ENCODE peak calls at places on chromosomes 16 and 17, in eight cellular contexts. One of them, this sample, is unnamed.
A peak's percentile ranks its signal among the peaks of the same experiment; 100 is the strongest.

GRCh38 chr16:29663020-29663828 is at the start of gene SPN:
- DNase-seq in D721Med: no peak
- DNase-seq in bronchial epithelial cell: no peak
- DNase-seq in CD8-positive, alpha-beta T cell: peak; percentile 40
- DNase-seq in CD4-positive, alpha-beta T cell: no peak
- DNase-seq in mammary epithelial cell: no peak
- DNase-seq in breast epithelium: no peak
- DNase-seq in fibroblast of the aortic adventitia: no peak
- DNase-seq in this sample: no peak

GRCh38 chr16:57956924-57957323 is 14.0 kb downstream of the CNGB1 start:
- DNase-seq in D721Med: no peak
- DNase-seq in CD4-positive, alpha-beta T cell: no peak
- DNase-seq in CD8-positive, alpha-beta T cell: no peak
- DNase-seq in breast epithelium: no peak
- DNase-seq in bronchial epithelial cell: no peak
- DNase-seq in fibroblast of the aortic adventitia: no peak
- DNase-seq in mammary epithelial cell: no peak
- DNase-seq in this sample: no peak

GRCh38 chr17:50265212-50265611 is 9.1 kb upstream of the TMEM92 start:
- DNase-seq in fibroblast of the aortic adventitia: no peak
- DNase-seq in mammary epithelial cell: no peak
- DNase-seq in D721Med: no peak
- DNase-seq in CD4-positive, alpha-beta T cell: no peak
- DNase-seq in breast epithelium: peak; percentile 58
- DNase-seq in CD8-positive, alpha-beta T cell: no peak
- DNase-seq in bronchial epithelial cell: no peak
- DNase-seq in this sample: no peak

GRCh38 chr16:76931186-76931585 is 259.8 kb upstream of the MON1B start:
- DNase-seq in CD4-positive, alpha-beta T cell: no peak
- DNase-seq in bronchial epithelial cell: peak; percentile 8
- DNase-seq in CD8-positive, alpha-beta T cell: no peak
- DNase-seq in fibroblast of the aortic adventitia: peak; percentile 43
- DNase-seq in breast epithelium: no peak
- DNase-seq in mammary epithelial cell: no peak
- DNase-seq in D721Med: no peak
- DNase-seq in this sample: no peak

GRCh38 chr17:38907930-38908675 is 17.3 kb upstream of the LASP1NB start:
- DNase-seq in fibroblast of the aortic adventitia: no peak
- DNase-seq in D721Med: no peak
- DNase-seq in CD8-positive, alpha-beta T cell: no peak
- DNase-seq in CD4-positive, alpha-beta T cell: no peak
- DNase-seq in breast epithelium: no peak
- DNase-seq in bronchial epithelial cell: peak; percentile 8
- DNase-seq in mammary epithelial cell: no peak
- DNase-seq in this sample: no peak

GRCh38 chr17:63455417-63455816 is 9.3 kb upstream of the CYB561 start:
- DNase-seq in D721Med: no peak
- DNase-seq in breast epithelium: no peak
- DNase-seq in CD4-positive, alpha-beta T cell: no peak
- DNase-seq in fibroblast of the aortic adventitia: no peak
- DNase-seq in bronchial epithelial cell: no peak
- DNase-seq in CD8-positive, alpha-beta T cell: no peak
- DNase-seq in mammary epithelial cell: no peak
- DNase-seq in this sample: peak; percentile 29

GRCh38 chr17:62860962-62861873 is 53.1 kb upstream of the MARCHF10 start:
- DNase-seq in D721Med: no peak
- DNase-seq in CD8-positive, alpha-beta T cell: no peak
- DNase-seq in fibroblast of the aortic adventitia: no peak
- DNase-seq in bronchial epithelial cell: peak; percentile 71
- DNase-seq in mammary epithelial cell: no peak
- DNase-seq in CD4-positive, alpha-beta T cell: no peak
- DNase-seq in breast epithelium: no peak
- DNase-seq in this sample: no peak

GRCh38 chr16:8832383-8833100 is 34.9 kb downstream of the PMM2 start:
- DNase-seq in breast epithelium: no peak
- DNase-seq in bronchial epithelial cell: no peak
- DNase-seq in CD4-positive, alpha-beta T cell: no peak
- DNase-seq in CD8-positive, alpha-beta T cell: no peak
- DNase-seq in fibroblast of the aortic adventitia: no peak
- DNase-seq in D721Med: no peak
- DNase-seq in mammary epithelial cell: no peak
- DNase-seq in this sample: no peak

GRCh38 chr17:17511971-17512858 is 16.0 kb upstream of the RASD1 start:
- DNase-seq in breast epithelium: peak; percentile 82
- DNase-seq in D721Med: no peak
- DNase-seq in CD8-positive, alpha-beta T cell: no peak
- DNase-seq in fibroblast of the aortic adventitia: peak; percentile 93
- DNase-seq in CD4-positive, alpha-beta T cell: no peak
- DNase-seq in bronchial epithelial cell: peak; percentile 78
- DNase-seq in mammary epithelial cell: peak; percentile 85
- DNase-seq in this sample: peak; percentile 82

GRCh38 chr17:9298135-9298534 is 276.8 kb downstream of the NTN1 start:
- DNase-seq in mammary epithelial cell: no peak
- DNase-seq in fibroblast of the aortic adventitia: no peak
- DNase-seq in D721Med: no peak
- DNase-seq in breast epithelium: no peak
- DNase-seq in CD8-positive, alpha-beta T cell: no peak
- DNase-seq in CD4-positive, alpha-beta T cell: no peak
- DNase-seq in bronchial epithelial cell: no peak
- DNase-seq in this sample: no peak

GRCh38 chr17:55745258-55745657 is 5.6 kb upstream of the PCTP start:
- DNase-seq in CD4-positive, alpha-beta T cell: no peak
- DNase-seq in bronchial epithelial cell: no peak
- DNase-seq in mammary epithelial cell: no peak
- DNase-seq in D721Med: no peak
- DNase-seq in breast epithelium: no peak
- DNase-seq in CD8-positive, alpha-beta T cell: no peak
- DNase-seq in fibroblast of the aortic adventitia: no peak
- DNase-seq in this sample: no peak

GRCh38 chr17:82751571-82752370 is at the start of gene TBCD:
- DNase-seq in breast epithelium: peak; percentile 83
- DNase-seq in fibroblast of the aortic adventitia: peak; percentile 91
- DNase-seq in mammary epithelial cell: peak; percentile 89
- DNase-seq in CD8-positive, alpha-beta T cell: peak; percentile 74
- DNase-seq in D721Med: peak; percentile 78
- DNase-seq in CD4-positive, alpha-beta T cell: peak; percentile 92
- DNase-seq in bronchial epithelial cell: peak; percentile 48
- DNase-seq in this sample: peak; percentile 93

GRCh38 chr17:31490991-31491793 is 99.7 kb downstream of the RAB11FIP4 start:
- DNase-seq in bronchial epithelial cell: no peak
- DNase-seq in D721Med: no peak
- DNase-seq in mammary epithelial cell: no peak
- DNase-seq in breast epithelium: no peak
- DNase-seq in CD8-positive, alpha-beta T cell: no peak
- DNase-seq in fibroblast of the aortic adventitia: no peak
- DNase-seq in CD4-positive, alpha-beta T cell: no peak
- DNase-seq in this sample: no peak

GRCh38 chr17:81483085-81483861 is 29.3 kb downstream of the ACTG1 start:
- DNase-seq in bronchial epithelial cell: no peak
- DNase-seq in breast epithelium: no peak
- DNase-seq in CD8-positive, alpha-beta T cell: no peak
- DNase-seq in D721Med: no peak
- DNase-seq in mammary epithelial cell: no peak
- DNase-seq in fibroblast of the aortic adventitia: no peak
- DNase-seq in CD4-positive, alpha-beta T cell: no peak
- DNase-seq in this sample: peak; percentile 56

GRCh38 chr16:49700928-49701685 is 154.8 kb downstream of the ZNF423 start:
- DNase-seq in mammary epithelial cell: no peak
- DNase-seq in CD4-positive, alpha-beta T cell: no peak
- DNase-seq in bronchial epithelial cell: peak; percentile 17
- DNase-seq in breast epithelium: no peak
- DNase-seq in fibroblast of the aortic adventitia: no peak
- DNase-seq in D721Med: no peak
- DNase-seq in CD8-positive, alpha-beta T cell: no peak
- DNase-seq in this sample: no peak

GRCh38 chr17:47847341-47848197 is 3.4 kb downstream of the SP6 start:
- DNase-seq in D721Med: no peak
- DNase-seq in bronchial epithelial cell: no peak
- DNase-seq in mammary epithelial cell: no peak
- DNase-seq in CD8-positive, alpha-beta T cell: no peak
- DNase-seq in fibroblast of the aortic adventitia: no peak
- DNase-seq in breast epithelium: no peak
- DNase-seq in CD4-positive, alpha-beta T cell: no peak
- DNase-seq in this sample: no peak
- TF ChIP-seq CTCF in D721Med: peak; percentile 54
- TF ChIP-seq CTCF in bronchial epithelial cell: peak; percentile 61
- TF ChIP-seq CTCF in mammary epithelial cell: peak; percentile 54
- TF ChIP-seq CTCF in CD8-positive, alpha-beta T cell: peak; percentile 33
- TF ChIP-seq CTCF in fibroblast of the aortic adventitia: peak; percentile 27
- TF ChIP-seq CTCF in breast epithelium: no peak
- TF ChIP-seq CTCF in CD4-positive, alpha-beta T cell: peak; percentile 16
- TF ChIP-seq CTCF in this sample: peak; percentile 9

GRCh38 chr16:24041834-24042631 is 206.2 kb downstream of the PRKCB start:
- DNase-seq in breast epithelium: no peak
- DNase-seq in D721Med: peak; percentile 43
- DNase-seq in CD8-positive, alpha-beta T cell: peak; percentile 60
- DNase-seq in fibroblast of the aortic adventitia: peak; percentile 54
- DNase-seq in bronchial epithelial cell: peak; percentile 50
- DNase-seq in CD4-positive, alpha-beta T cell: peak; percentile 63
- DNase-seq in mammary epithelial cell: peak; percentile 44
- DNase-seq in this sample: peak; percentile 47

GRCh38 chr16:24044467-24044866 is 208.7 kb downstream of the PRKCB start:
- DNase-seq in CD4-positive, alpha-beta T cell: no peak
- DNase-seq in mammary epithelial cell: no peak
- DNase-seq in bronchial epithelial cell: no peak
- DNase-seq in fibroblast of the aortic adventitia: no peak
- DNase-seq in CD8-positive, alpha-beta T cell: no peak
- DNase-seq in breast epithelium: no peak
- DNase-seq in D721Med: no peak
- DNase-seq in this sample: no peak

GRCh38 chr16:24049113-24049512 is 207.0 kb upstream of the CACNG3 start:
- DNase-seq in bronchial epithelial cell: no peak
- DNase-seq in CD4-positive, alpha-beta T cell: no peak
- DNase-seq in breast epithelium: no peak
- DNase-seq in CD8-positive, alpha-beta T cell: no peak
- DNase-seq in mammary epithelial cell: no peak
- DNase-seq in D721Med: no peak
- DNase-seq in fibroblast of the aortic adventitia: no peak
- DNase-seq in this sample: no peak

GRCh38 chr16:24046442-24046841 is 209.7 kb upstream of the CACNG3 start:
- DNase-seq in D721Med: no peak
- DNase-seq in CD8-positive, alpha-beta T cell: no peak
- DNase-seq in breast epithelium: no peak
- DNase-seq in mammary epithelial cell: no peak
- DNase-seq in bronchial epithelial cell: no peak
- DNase-seq in fibroblast of the aortic adventitia: no peak
- DNase-seq in CD4-positive, alpha-beta T cell: no peak
- DNase-seq in this sample: no peak

DNA sequence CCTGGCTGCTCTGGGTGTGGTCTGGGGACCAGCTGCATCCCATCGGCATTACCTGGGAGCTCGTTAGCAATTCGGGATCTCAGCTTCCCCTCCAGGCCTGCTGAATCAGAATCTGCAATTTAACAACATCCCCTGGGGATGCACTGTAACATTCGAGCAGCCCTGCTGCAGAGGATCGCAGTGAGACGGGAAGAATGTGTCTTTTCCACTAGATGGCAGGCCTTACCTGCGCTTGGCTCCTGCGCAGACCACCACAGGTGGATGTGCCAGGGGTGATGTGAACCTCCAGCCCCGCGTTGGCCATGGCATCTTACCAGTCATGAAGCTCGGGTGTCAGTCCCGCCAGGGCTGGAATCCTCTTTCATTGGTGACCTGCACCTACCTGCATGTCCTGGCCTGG is 209.9 kb downstream of the PRKCB start:
- DNase-seq in breast epithelium: no peak
- DNase-seq in CD4-positive, alpha-beta T cell: no peak
- DNase-seq in CD8-positive, alpha-beta T cell: no peak
- DNase-seq in bronchial epithelial cell: no peak
- DNase-seq in mammary epithelial cell: no peak
- DNase-seq in fibroblast of the aortic adventitia: no peak
- DNase-seq in D721Med: peak; percentile 56
- DNase-seq in this sample: no peak
- TF ChIP-seq CTCF in breast epithelium: no peak
- TF ChIP-seq CTCF in CD4-positive, alpha-beta T cell: no peak
- TF ChIP-seq CTCF in CD8-positive, alpha-beta T cell: no peak
- TF ChIP-seq CTCF in bronchial epithelial cell: peak; percentile 26
- TF ChIP-seq CTCF in mammary epithelial cell: peak; percentile 44
- TF ChIP-seq CTCF in fibroblast of the aortic adventitia: no peak
- TF ChIP-seq CTCF in D721Med: peak; percentile 80
- TF ChIP-seq CTCF in this sample: no peak

GRCh38 chr16:84391151-84391873 is 23.0 kb downstream of the ATP2C2 start:
- DNase-seq in fibroblast of the aortic adventitia: peak; percentile 26
- DNase-seq in D721Med: no peak
- DNase-seq in CD8-positive, alpha-beta T cell: no peak
- DNase-seq in breast epithelium: no peak
- DNase-seq in CD4-positive, alpha-beta T cell: no peak
- DNase-seq in mammary epithelial cell: no peak
- DNase-seq in bronchial epithelial cell: no peak
- DNase-seq in this sample: peak; percentile 14

GRCh38 chr16:84396537-84397008 is 28.2 kb downstream of the ATP2C2 start:
- DNase-seq in mammary epithelial cell: peak; percentile 56
- DNase-seq in breast epithelium: no peak
- DNase-seq in D721Med: no peak
- DNase-seq in CD4-positive, alpha-beta T cell: no peak
- DNase-seq in bronchial epithelial cell: peak; percentile 95
- DNase-seq in CD8-positive, alpha-beta T cell: no peak
- DNase-seq in fibroblast of the aortic adventitia: peak; percentile 14
- DNase-seq in this sample: peak; percentile 5

GRCh38 chr16:84397090-84397489 is 28.8 kb downstream of the ATP2C2 start:
- DNase-seq in D721Med: no peak
- DNase-seq in CD8-positive, alpha-beta T cell: no peak
- DNase-seq in breast epithelium: no peak
- DNase-seq in CD4-positive, alpha-beta T cell: no peak
- DNase-seq in fibroblast of the aortic adventitia: no peak
- DNase-seq in bronchial epithelial cell: no peak
- DNase-seq in mammary epithelial cell: peak; percentile 19
- DNase-seq in this sample: no peak
- TF ChIP-seq CTCF in D721Med: no peak
- TF ChIP-seq CTCF in CD8-positive, alpha-beta T cell: no peak
- TF ChIP-seq CTCF in breast epithelium: no peak
- TF ChIP-seq CTCF in CD4-positive, alpha-beta T cell: no peak
- TF ChIP-seq CTCF in fibroblast of the aortic adventitia: peak; percentile 22
- TF ChIP-seq CTCF in bronchial epithelial cell: peak; percentile 17
- TF ChIP-seq CTCF in mammary epithelial cell: peak; percentile 32
- TF ChIP-seq CTCF in this sample: no peak

DNA sequence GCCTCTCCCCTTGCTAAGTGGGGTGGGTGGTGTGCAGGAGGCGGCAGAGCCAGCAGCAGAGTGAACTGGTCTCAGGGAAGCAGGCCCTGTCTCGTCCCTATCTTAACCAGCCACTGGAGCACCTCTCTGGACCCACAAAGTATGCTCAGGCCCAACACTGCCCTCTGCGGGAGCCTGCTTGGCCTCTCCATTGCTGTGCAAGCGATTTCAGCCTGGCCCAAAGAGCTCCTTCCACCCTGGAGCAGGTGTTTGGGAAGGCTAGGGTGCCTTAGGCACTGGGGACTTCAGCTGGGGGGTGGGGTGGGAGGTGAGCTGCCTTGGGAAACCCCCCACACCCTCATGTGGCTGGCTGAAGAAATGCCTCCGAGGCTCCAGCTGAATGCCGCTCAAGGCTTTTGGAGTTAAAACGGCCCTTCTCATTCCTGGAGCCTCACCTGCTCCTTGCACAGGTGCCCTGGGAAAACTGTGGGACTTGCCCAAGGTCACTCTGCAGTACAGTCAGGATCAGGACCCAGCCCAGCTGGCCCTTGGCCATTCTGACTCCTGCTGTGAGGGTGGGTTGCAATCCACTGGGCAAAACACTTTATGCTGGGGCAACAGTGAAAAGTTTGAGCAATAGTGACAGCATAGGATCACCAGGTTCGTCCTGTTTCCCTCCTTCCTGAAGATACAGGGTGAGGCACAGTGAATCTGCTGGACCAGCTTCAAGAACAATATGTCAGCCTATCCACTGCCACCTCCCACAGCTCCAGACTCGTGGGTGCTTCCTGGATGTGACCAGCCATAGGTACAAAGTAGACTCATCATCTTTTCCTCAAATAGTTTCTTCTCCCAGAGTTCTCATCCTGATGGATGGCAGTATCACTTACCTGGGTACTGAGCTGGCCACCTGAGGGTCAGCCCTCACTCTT is 5.9 kb upstream of the UBE2O start:
- DNase-seq in mammary epithelial cell: peak; percentile 56
- DNase-seq in fibroblast of the aortic adventitia: peak; percentile 61
- DNase-seq in CD8-positive, alpha-beta T cell: no peak
- DNase-seq in bronchial epithelial cell: peak; percentile 52
- DNase-seq in breast epithelium: no peak
- DNase-seq in D721Med: no peak
- DNase-seq in CD4-positive, alpha-beta T cell: no peak
- DNase-seq in this sample: peak; percentile 61
- TF ChIP-seq CTCF in mammary epithelial cell: peak; percentile 88
- TF ChIP-seq CTCF in fibroblast of the aortic adventitia: peak; percentile 72
- TF ChIP-seq CTCF in CD8-positive, alpha-beta T cell: no peak
- TF ChIP-seq CTCF in bronchial epithelial cell: peak; percentile 86
- TF ChIP-seq CTCF in breast epithelium: no peak
- TF ChIP-seq CTCF in D721Med: peak; percentile 75
- TF ChIP-seq CTCF in CD4-positive, alpha-beta T cell: no peak
- TF ChIP-seq CTCF in this sample: peak; percentile 75

This sample was measured in fibroblast of villous mesenchyme.